ENCODE peak calls at places on chromosomes 6 and 20, in four cellular contexts. O, V, L and S are unnamed samples.

GRCh38 chr6:146955570-146955969 is 248.6 kb upstream of the STXBP5 start:
- DNase-seq in O (no peak), V (no peak), L (no peak), S (no peak)

GRCh38 chr6:159808647-159809046 is 8.6 kb downstream of the PNLDC1 start:
- DNase-seq in O (no peak), V (no peak), L (no peak), S (no peak)

GRCh38 chr6:71979911-71980310 is 93.6 kb downstream of the RIMS1 start:
- DNase-seq in O (no peak), V (peak; percentile 55), L (no peak), S (no peak)

GRCh38 chr6:161261325-161261724 is 12.5 kb downstream of the AGPAT4 start:
- DNase-seq in O (no peak), V (no peak), L (no peak), S (no peak)

GRCh38 chr6:106097368-106098231 is 11.5 kb downstream of the PRDM1 start:
- DNase-seq in O (no peak), V (peak; percentile 29), L (no peak), S (peak; percentile 59)

GRCh38 chr20:48743807-48744206 is 84.0 kb downstream of the PREX1 start:
- DNase-seq in O (no peak), V (no peak), L (no peak), S (no peak)

GRCh38 chr6:90135672-90136071 is 161.0 kb downstream of the BACH2 start:
- DNase-seq in O (no peak), V (no peak), L (no peak), S (no peak)

GRCh38 chr6:122610690-122611455 is 668 bp downstream of the PKIB start:
- DNase-seq in O (no peak), V (peak; percentile 17), L (no peak), S (peak; percentile 22)

GRCh38 chr6:42742116-42742894 is 3.6 kb downstream of the TBCC start:
- DNase-seq in O (no peak), V (peak; percentile 88), L (no peak), S (no peak)

GRCh38 chr20:41927655-41928054 is 309.5 kb upstream of the CHD6 start:
- DNase-seq in O (no peak), V (no peak), L (no peak), S (no peak)

GRCh38 chr6:168400044-168400443 is 40.9 kb upstream of the SMOC2 start:
- DNase-seq in O (no peak), V (no peak), L (no peak), S (no peak)

GRCh38 chr6:36122495-36123269 is 7.6 kb upstream of the MAPK13 start:
- DNase-seq in O (no peak), V (no peak), L (no peak), S (no peak)

GRCh38 chr6:84428300-84428907 is 201.0 kb upstream of the CEP162 start:
- DNase-seq in O (no peak), V (peak; percentile 69), L (no peak), S (no peak)

GRCh38 chr20:21229163-21229562 is 74.0 kb upstream of the XRN2 start:
- DNase-seq in O (no peak), V (no peak), L (no peak), S (no peak)

GRCh38 chr6:153367006-153367405 is 235.9 kb upstream of the RGS17 start:
- DNase-seq in O (no peak), V (no peak), L (no peak), S (no peak)

GRCh38 chr6:138250513-138251247 is 32.4 kb upstream of the PBOV1 start:
- DNase-seq in O (no peak), V (peak; percentile 7), L (no peak), S (no peak)

GRCh38 chr6:52596371-52597028 is 19.6 kb upstream of the TRAM2 start:
- DNase-seq in O (no peak), V (peak; percentile 47), L (no peak), S (no peak)

GRCh38 chr6:14964486-14964885 is 281.4 kb upstream of the JARID2 start:
- DNase-seq in O (no peak), V (no peak), L (no peak), S (no peak)

GRCh38 chr6:111837641-111838500 is 35.4 kb downstream of the FYN start:
- DNase-seq in O (no peak), V (no peak), L (no peak), S (no peak)

GRCh38 chr20:34037767-34038166 is 44.1 kb downstream of the RALY start:
- DNase-seq in O (no peak), V (no peak), L (no peak), S (no peak)

GRCh38 chr6:142408409-142408808 is 106.6 kb downstream of the ADGRG6 start:
- DNase-seq in O (no peak), V (no peak), L (no peak), S (no peak)

GRCh38 chr6:45421700-45422540 is 44.2 kb upstream of the SUPT3H start:
- DNase-seq in O (no peak), V (peak; percentile 47), L (no peak), S (peak; percentile 65)